ENCODE peak calls at places on chromosome 13, in ten cellular contexts. One of them, this sample, is unnamed.

GRCh38 chr13:75161804-75162203 is 320.2 kb downstream of the TBC1D4 start:
- DNase-seq in stromal cell of bone marrow: no peak
- DNase-seq in NCI-H1436: no peak
- DNase-seq in germinal center: no peak
- DNase-seq in CD4-positive, alpha-beta T cell: no peak
- DNase-seq in HuH-7: no peak
- DNase-seq in LoVo: no peak
- DNase-seq in heart left ventricle: no peak
- DNase-seq in fibroblast of mammary gland: no peak
- DNase-seq in NCI-H1694: no peak
- DNase-seq in this sample: no peak

GRCh38 chr13:48492123-48493075 is 40.5 kb downstream of the RCBTB2 start:
- DNase-seq in stromal cell of bone marrow: peak
- DNase-seq in NCI-H1436: no peak
- DNase-seq in germinal center: peak
- DNase-seq in CD4-positive, alpha-beta T cell: peak
- DNase-seq in HuH-7: no peak
- DNase-seq in LoVo: no peak
- DNase-seq in heart left ventricle: peak
- DNase-seq in fibroblast of mammary gland: peak
- DNase-seq in NCI-H1694: no peak
- DNase-seq in this sample: peak

GRCh38 chr13:87259479-87260083 is 411.6 kb upstream of the SLITRK5 start:
- DNase-seq in stromal cell of bone marrow: no peak
- DNase-seq in NCI-H1436: no peak
- DNase-seq in germinal center: no peak
- DNase-seq in CD4-positive, alpha-beta T cell: no peak
- DNase-seq in HuH-7: peak
- DNase-seq in LoVo: peak
- DNase-seq in heart left ventricle: no peak
- DNase-seq in fibroblast of mammary gland: no peak
- DNase-seq in NCI-H1694: no peak
- DNase-seq in this sample: no peak

GRCh38 chr13:41694902-41695301 is 237.6 kb downstream of the RGCC start:
- DNase-seq in stromal cell of bone marrow: peak
- DNase-seq in NCI-H1436: no peak
- DNase-seq in germinal center: no peak
- DNase-seq in CD4-positive, alpha-beta T cell: no peak
- DNase-seq in HuH-7: no peak
- DNase-seq in LoVo: peak
- DNase-seq in heart left ventricle: peak
- DNase-seq in fibroblast of mammary gland: peak
- DNase-seq in NCI-H1694: no peak
- DNase-seq in this sample: peak

GRCh38 chr13:110542311-110542796 is 19.2 kb downstream of the RAB20 start:
- DNase-seq in stromal cell of bone marrow: no peak
- DNase-seq in NCI-H1436: no peak
- DNase-seq in germinal center: no peak
- DNase-seq in CD4-positive, alpha-beta T cell: no peak
- DNase-seq in HuH-7: no peak
- DNase-seq in LoVo: no peak
- DNase-seq in heart left ventricle: no peak
- DNase-seq in fibroblast of mammary gland: no peak
- DNase-seq in NCI-H1694: no peak
- DNase-seq in this sample: no peak

GRCh38 chr13:22883961-22884360 is 296.8 kb upstream of the SGCG start:
- DNase-seq in stromal cell of bone marrow: no peak
- DNase-seq in NCI-H1436: no peak
- DNase-seq in germinal center: no peak
- DNase-seq in CD4-positive, alpha-beta T cell: no peak
- DNase-seq in HuH-7: no peak
- DNase-seq in LoVo: no peak
- DNase-seq in heart left ventricle: no peak
- DNase-seq in fibroblast of mammary gland: no peak
- DNase-seq in NCI-H1694: no peak
- DNase-seq in this sample: no peak

GRCh38 chr13:21435710-21436151 is 23.4 kb downstream of the ZDHHC20 start:
- DNase-seq in stromal cell of bone marrow: peak
- DNase-seq in NCI-H1436: no peak
- DNase-seq in germinal center: peak
- DNase-seq in CD4-positive, alpha-beta T cell: peak
- DNase-seq in HuH-7: no peak
- DNase-seq in LoVo: peak
- DNase-seq in heart left ventricle: peak
- DNase-seq in fibroblast of mammary gland: peak
- DNase-seq in NCI-H1694: no peak
- DNase-seq in this sample: peak

GRCh38 chr13:60957816-60958215 is 457.8 kb downstream of the PCDH20 start:
- DNase-seq in stromal cell of bone marrow: no peak
- DNase-seq in NCI-H1436: no peak
- DNase-seq in germinal center: no peak
- DNase-seq in CD4-positive, alpha-beta T cell: no peak
- DNase-seq in HuH-7: no peak
- DNase-seq in LoVo: no peak
- DNase-seq in heart left ventricle: no peak
- DNase-seq in fibroblast of mammary gland: no peak
- DNase-seq in NCI-H1694: no peak
- DNase-seq in this sample: no peak

GRCh38 chr13:50805805-50806204 is 37.7 kb downstream of the DLEU7 start:
- DNase-seq in stromal cell of bone marrow: no peak
- DNase-seq in NCI-H1436: no peak
- DNase-seq in germinal center: no peak
- DNase-seq in CD4-positive, alpha-beta T cell: no peak
- DNase-seq in HuH-7: no peak
- DNase-seq in LoVo: no peak
- DNase-seq in heart left ventricle: no peak
- DNase-seq in fibroblast of mammary gland: peak
- DNase-seq in NCI-H1694: peak
- DNase-seq in this sample: no peak

GRCh38 chr13:110616103-110617101 is 1.1 kb downstream of the NAXD start:
- DNase-seq in stromal cell of bone marrow: peak
- DNase-seq in NCI-H1436: peak
- DNase-seq in germinal center: peak
- DNase-seq in CD4-positive, alpha-beta T cell: no peak
- DNase-seq in HuH-7: no peak
- DNase-seq in LoVo: peak
- DNase-seq in heart left ventricle: peak
- DNase-seq in fibroblast of mammary gland: peak
- DNase-seq in NCI-H1694: peak
- DNase-seq in this sample: peak

GRCh38 chr13:23433171-23434153 is at the start of gene SACS:
- DNase-seq in stromal cell of bone marrow: peak
- DNase-seq in NCI-H1436: no peak
- DNase-seq in germinal center: no peak
- DNase-seq in CD4-positive, alpha-beta T cell: no peak
- DNase-seq in HuH-7: peak
- DNase-seq in LoVo: no peak
- DNase-seq in heart left ventricle: no peak
- DNase-seq in fibroblast of mammary gland: peak
- DNase-seq in NCI-H1694: peak
- DNase-seq in this sample: peak

GRCh38 chr13:104024416-104025170 is 958.4 kb upstream of the SLC10A2 start:
- DNase-seq in stromal cell of bone marrow: no peak
- DNase-seq in NCI-H1436: no peak
- DNase-seq in germinal center: no peak
- DNase-seq in CD4-positive, alpha-beta T cell: no peak
- DNase-seq in HuH-7: no peak
- DNase-seq in LoVo: no peak
- DNase-seq in heart left ventricle: no peak
- DNase-seq in fibroblast of mammary gland: peak
- DNase-seq in NCI-H1694: no peak
- DNase-seq in this sample: no peak

GRCh38 chr13:113044431-113045114 is 61.0 kb upstream of the F7 start:
- DNase-seq in stromal cell of bone marrow: no peak
- DNase-seq in NCI-H1436: no peak
- DNase-seq in germinal center: no peak
- DNase-seq in CD4-positive, alpha-beta T cell: no peak
- DNase-seq in HuH-7: no peak
- DNase-seq in LoVo: no peak
- DNase-seq in heart left ventricle: no peak
- DNase-seq in fibroblast of mammary gland: peak
- DNase-seq in NCI-H1694: peak
- DNase-seq in this sample: no peak

GRCh38 chr13:33260168-33261098 is 25.1 kb downstream of the STARD13 start:
- DNase-seq in stromal cell of bone marrow: no peak
- DNase-seq in NCI-H1436: no peak
- DNase-seq in germinal center: no peak
- DNase-seq in CD4-positive, alpha-beta T cell: no peak
- DNase-seq in HuH-7: no peak
- DNase-seq in LoVo: no peak
- DNase-seq in heart left ventricle: peak
- DNase-seq in fibroblast of mammary gland: peak
- DNase-seq in NCI-H1694: no peak
- DNase-seq in this sample: no peak

GRCh38 chr13:43797869-43798268 is 11.1 kb upstream of the ENOX1 start:
- DNase-seq in stromal cell of bone marrow: no peak
- DNase-seq in NCI-H1436: no peak
- DNase-seq in germinal center: no peak
- DNase-seq in CD4-positive, alpha-beta T cell: no peak
- DNase-seq in HuH-7: no peak
- DNase-seq in LoVo: no peak
- DNase-seq in heart left ventricle: no peak
- DNase-seq in fibroblast of mammary gland: peak
- DNase-seq in NCI-H1694: no peak
- DNase-seq in this sample: no peak

This sample was measured in adrenal gland.